ENCODE peak calls at places on chromosomes 7 and 10, in nine cellular contexts. A is mucosa of gallbladder; Y is fibroblast of mammary gland; N is AG04450; H is left colon; K is stimulated activated CD8-positive, alpha-beta memory T cell treated with anti-CD3 and anti-CD28 coated beads, Interleukin-4, amount 100 ng/mL, for 4 hours; Q is activated CD4-positive, alpha-beta T cell treated with anti-CD3 and anti-CD28 coated beads for 36 hours; O is NCI-H1436 treated with DMSO at 0.1 percent for 48 hours; U is IMR-90. P is an unnamed sample.

GRCh38 chr7:139753693-139754111 is 24.1 kb downstream of the HIPK2 start:
- DNase-seq in A (no peak), Y (no peak), N (no peak), H (no peak), K (no peak), Q (no peak), O (no peak), U (no peak), P (no peak)

GRCh38 chr7:140084142-140084655 is 21.4 kb upstream of the PARP12 start:
- DNase-seq in A (no peak), Y (no peak), N (no peak), H (no peak), K (no peak), Q (peak; percentile 28), O (no peak), U (no peak), P (no peak)

GRCh38 chr10:28984431-28984830 is 304.4 kb upstream of the LYZL1 start:
- DNase-seq in A (peak; percentile 91), Y (peak; percentile 81), N (peak; percentile 27), H (peak; percentile 64), K (no peak), Q (peak; percentile 16), O (no peak), U (peak; percentile 85), P (no peak)

GRCh38 chr7:152520861-152521302 is 85.1 kb upstream of the KMT2C start:
- DNase-seq in A (no peak), Y (peak; percentile 23), N (no peak), H (no peak), K (no peak), Q (no peak), O (no peak), U (no peak), P (no peak)

GRCh38 chr7:27655184-27655583 is 7.5 kb downstream of the HIBADH start:
- DNase-seq in A (no peak), Y (no peak), N (no peak), H (no peak), K (no peak), Q (no peak), O (no peak), U (no peak), P (no peak)

GRCh38 chr7:124155400-124156022 is 122.6 kb upstream of the TMEM229A start:
- DNase-seq in A (no peak), Y (peak; percentile 23), N (peak; percentile 6), H (no peak), K (no peak), Q (no peak), O (no peak), U (peak; percentile 44), P (no peak)

GRCh38 chr7:28908775-28909174 is 49.4 kb downstream of the TRIL start:
- DNase-seq in A (no peak), Y (no peak), N (no peak), H (no peak), K (no peak), Q (no peak), O (no peak), U (no peak), P (no peak)

GRCh38 chr7:46764100-46764941 is 817.6 kb downstream of the TNS3 start:
- DNase-seq in A (peak; percentile 79), Y (peak; percentile 98), N (peak; percentile 82), H (no peak), K (no peak), Q (no peak), O (no peak), U (peak; percentile 97), P (no peak)

GRCh38 chr7:107661865-107662379 is 1.3 kb downstream of the SLC26A4 start:
- DNase-seq in A (no peak), Y (no peak), N (no peak), H (no peak), K (no peak), Q (no peak), O (no peak), U (no peak), P (no peak)

GRCh38 chr7:44284216-44284615 is 41.2 kb downstream of the CAMK2B start:
- DNase-seq in A (no peak), Y (no peak), N (no peak), H (peak; percentile 8), K (no peak), Q (peak; percentile 1), O (no peak), U (peak; percentile 40), P (no peak)

GRCh38 chr10:43845121-43845520 is 196.4 kb upstream of the ZNF32 start:
- DNase-seq in A (no peak), Y (peak; percentile 40), N (no peak), H (no peak), K (no peak), Q (no peak), O (no peak), U (no peak), P (no peak)

GRCh38 chr10:76126607-76127190 is 695.3 kb downstream of the LRMDA start:
- DNase-seq in A (no peak), Y (no peak), N (no peak), H (no peak), K (no peak), Q (no peak), O (no peak), U (no peak), P (no peak)

GRCh38 chr7:124856299-124856888 is 73.2 kb downstream of the POT1 start:
- DNase-seq in A (no peak), Y (peak; percentile 52), N (peak; percentile 13), H (no peak), K (no peak), Q (no peak), O (no peak), U (peak; percentile 61), P (no peak)

GRCh38 chr7:17651296-17651695 is 289.0 kb downstream of the SNX13 start:
- DNase-seq in A (no peak), Y (peak; percentile 77), N (no peak), H (no peak), K (no peak), Q (no peak), O (no peak), U (peak; percentile 8), P (no peak)

GRCh38 chr7:141072548-141073172 is 1.2 kb upstream of the TMEM178B start:
- DNase-seq in A (peak; percentile 48), Y (peak; percentile 81), N (peak; percentile 18), H (peak; percentile 39), K (no peak), Q (peak; percentile 54), O (no peak), U (peak; percentile 73), P (peak; percentile 60)

GRCh38 chr10:27372095-27372494 is 131.5 kb upstream of the ACBD5 start:
- DNase-seq in A (no peak), Y (peak; percentile 60), N (no peak), H (no peak), K (no peak), Q (no peak), O (no peak), U (no peak), P (no peak)

GRCh38 chr7:157389951-157390730 is 53.3 kb downstream of the DNAJB6 start:
- DNase-seq in A (no peak), Y (peak; percentile 71), N (no peak), H (no peak), K (no peak), Q (peak; percentile 43), O (no peak), U (no peak), P (no peak)

GRCh38 chr7:130875265-130875741 is 141.3 kb upstream of the KLF14 start:
- DNase-seq in A (no peak), Y (peak; percentile 49), N (no peak), H (no peak), K (no peak), Q (peak; percentile 74), O (no peak), U (peak; percentile 44), P (no peak)

GRCh38 chr7:64494912-64495461 is 67.9 kb downstream of the ZNF680 start:
- DNase-seq in A (no peak), Y (no peak), N (no peak), H (no peak), K (no peak), Q (no peak), O (no peak), U (no peak), P (peak; percentile 7)

GRCh38 chr10:108421256-108421655 is 1256.8 kb upstream of the SORCS1 start:
- DNase-seq in A (no peak), Y (no peak), N (no peak), H (no peak), K (no peak), Q (no peak), O (no peak), U (no peak), P (no peak)

GRCh38 chr7:142407939-142408573 is 150.2 kb upstream of the PRSS58 start:
- DNase-seq in A (no peak), Y (peak; percentile 30), N (no peak), H (no peak), K (no peak), Q (no peak), O (no peak), U (no peak), P (no peak)